ENCODE peak calls at places on chromosomes 11 and 22, in five cellular contexts. One of them, this sample, is unnamed.

GRCh38 chr22:49138250-49138790 is 689.4 kb downstream of the BRD1 start:
- DNase-seq in activated CD4-positive, alpha-beta T cell treated with anti-CD3 and anti-CD28 coated beads, Interleukin-2, amount 10 ng/mL, durations not matched to agents 24 days and 14 days: no peak
- DNase-seq in HCT116: no peak
- DNase-seq in spleen: no peak
- DNase-seq in cardiac muscle cell: no peak
- DNase-seq in this sample: no peak

GRCh38 chr22:39396156-39396796 is 3.3 kb upstream of the TAB1 start:
- DNase-seq in activated CD4-positive, alpha-beta T cell treated with anti-CD3 and anti-CD28 coated beads, Interleukin-2, amount 10 ng/mL, durations not matched to agents 24 days and 14 days: no peak
- DNase-seq in HCT116: no peak
- DNase-seq in spleen: no peak
- DNase-seq in cardiac muscle cell: no peak
- DNase-seq in this sample: no peak

GRCh38 chr22:37526376-37526775 is 7.2 kb upstream of the CARD10 start:
- DNase-seq in activated CD4-positive, alpha-beta T cell treated with anti-CD3 and anti-CD28 coated beads, Interleukin-2, amount 10 ng/mL, durations not matched to agents 24 days and 14 days: no peak
- DNase-seq in HCT116: no peak
- DNase-seq in spleen: no peak
- DNase-seq in cardiac muscle cell: no peak
- DNase-seq in this sample: no peak

GRCh38 chr22:17479129-17479528 is 84.2 kb upstream of the SLC25A18 start:
- DNase-seq in activated CD4-positive, alpha-beta T cell treated with anti-CD3 and anti-CD28 coated beads, Interleukin-2, amount 10 ng/mL, durations not matched to agents 24 days and 14 days: no peak
- DNase-seq in HCT116: no peak
- DNase-seq in spleen: no peak
- DNase-seq in cardiac muscle cell: no peak
- DNase-seq in this sample: no peak

GRCh38 chr11:61417670-61418069 is 12.1 kb downstream of the CPSF7 start:
- DNase-seq in activated CD4-positive, alpha-beta T cell treated with anti-CD3 and anti-CD28 coated beads, Interleukin-2, amount 10 ng/mL, durations not matched to agents 24 days and 14 days: no peak
- DNase-seq in HCT116: no peak
- DNase-seq in spleen: no peak
- DNase-seq in cardiac muscle cell: no peak
- DNase-seq in this sample: no peak

GRCh38 chr11:23944939-23945338 is 551.9 kb upstream of the LUZP2 start:
- DNase-seq in activated CD4-positive, alpha-beta T cell treated with anti-CD3 and anti-CD28 coated beads, Interleukin-2, amount 10 ng/mL, durations not matched to agents 24 days and 14 days: no peak
- DNase-seq in HCT116: no peak
- DNase-seq in spleen: no peak
- DNase-seq in cardiac muscle cell: no peak
- DNase-seq in this sample: no peak

GRCh38 chr22:44338183-44338812 is 25.5 kb upstream of the SHISAL1 start:
- DNase-seq in activated CD4-positive, alpha-beta T cell treated with anti-CD3 and anti-CD28 coated beads, Interleukin-2, amount 10 ng/mL, durations not matched to agents 24 days and 14 days: no peak
- DNase-seq in HCT116: no peak
- DNase-seq in spleen: no peak
- DNase-seq in cardiac muscle cell: no peak
- DNase-seq in this sample: no peak

GRCh38 chr11:33734441-33735165 is 1.6 kb downstream of the CD59 start:
- DNase-seq in activated CD4-positive, alpha-beta T cell treated with anti-CD3 and anti-CD28 coated beads, Interleukin-2, amount 10 ng/mL, durations not matched to agents 24 days and 14 days: no peak
- DNase-seq in HCT116: no peak
- DNase-seq in spleen: no peak
- DNase-seq in cardiac muscle cell: no peak
- DNase-seq in this sample: no peak

GRCh38 chr11:8249482-8249881 is 14.2 kb downstream of the LMO1 start:
- DNase-seq in activated CD4-positive, alpha-beta T cell treated with anti-CD3 and anti-CD28 coated beads, Interleukin-2, amount 10 ng/mL, durations not matched to agents 24 days and 14 days: no peak
- DNase-seq in HCT116: no peak
- DNase-seq in spleen: peak; percentile 22
- DNase-seq in cardiac muscle cell: no peak
- DNase-seq in this sample: no peak

GRCh38 chr11:76666408-76666807 is 4.1 kb downstream of the LRRC32 start:
- DNase-seq in activated CD4-positive, alpha-beta T cell treated with anti-CD3 and anti-CD28 coated beads, Interleukin-2, amount 10 ng/mL, durations not matched to agents 24 days and 14 days: no peak
- DNase-seq in HCT116: no peak
- DNase-seq in spleen: peak; percentile 89
- DNase-seq in cardiac muscle cell: peak; percentile 64
- DNase-seq in this sample: no peak

GRCh38 chr22:44329179-44329796 is 16.5 kb upstream of the SHISAL1 start:
- DNase-seq in activated CD4-positive, alpha-beta T cell treated with anti-CD3 and anti-CD28 coated beads, Interleukin-2, amount 10 ng/mL, durations not matched to agents 24 days and 14 days: peak; percentile 73
- DNase-seq in HCT116: no peak
- DNase-seq in spleen: no peak
- DNase-seq in cardiac muscle cell: no peak
- DNase-seq in this sample: no peak

GRCh38 chr11:28838741-28839140 is 730.6 kb downstream of the METTL15 start:
- DNase-seq in activated CD4-positive, alpha-beta T cell treated with anti-CD3 and anti-CD28 coated beads, Interleukin-2, amount 10 ng/mL, durations not matched to agents 24 days and 14 days: no peak
- DNase-seq in HCT116: no peak
- DNase-seq in spleen: no peak
- DNase-seq in cardiac muscle cell: no peak
- DNase-seq in this sample: no peak

GRCh38 chr11:20627026-20627425 is 27.6 kb downstream of the SLC6A5 start:
- DNase-seq in activated CD4-positive, alpha-beta T cell treated with anti-CD3 and anti-CD28 coated beads, Interleukin-2, amount 10 ng/mL, durations not matched to agents 24 days and 14 days: no peak
- DNase-seq in HCT116: no peak
- DNase-seq in spleen: no peak
- DNase-seq in cardiac muscle cell: no peak
- DNase-seq in this sample: no peak

GRCh38 chr11:34791725-34792124 is 124.5 kb downstream of the APIP start:
- DNase-seq in activated CD4-positive, alpha-beta T cell treated with anti-CD3 and anti-CD28 coated beads, Interleukin-2, amount 10 ng/mL, durations not matched to agents 24 days and 14 days: peak; percentile 53
- DNase-seq in HCT116: no peak
- DNase-seq in spleen: no peak
- DNase-seq in cardiac muscle cell: no peak
- DNase-seq in this sample: no peak

GRCh38 chr11:19864141-19865120 is 151.8 kb downstream of the NAV2 start:
- DNase-seq in activated CD4-positive, alpha-beta T cell treated with anti-CD3 and anti-CD28 coated beads, Interleukin-2, amount 10 ng/mL, durations not matched to agents 24 days and 14 days: no peak
- DNase-seq in HCT116: no peak
- DNase-seq in spleen: no peak
- DNase-seq in cardiac muscle cell: no peak
- DNase-seq in this sample: peak; percentile 70

GRCh38 chr11:101912823-101913284 is 2.0 kb upstream of the CEP126 start:
- DNase-seq in activated CD4-positive, alpha-beta T cell treated with anti-CD3 and anti-CD28 coated beads, Interleukin-2, amount 10 ng/mL, durations not matched to agents 24 days and 14 days: no peak
- DNase-seq in HCT116: no peak
- DNase-seq in spleen: no peak
- DNase-seq in cardiac muscle cell: no peak
- DNase-seq in this sample: peak; percentile 85

GRCh38 chr11:86793307-86793706 is 7.0 kb upstream of the PRSS23 start:
- DNase-seq in activated CD4-positive, alpha-beta T cell treated with anti-CD3 and anti-CD28 coated beads, Interleukin-2, amount 10 ng/mL, durations not matched to agents 24 days and 14 days: no peak
- DNase-seq in HCT116: no peak
- DNase-seq in spleen: no peak
- DNase-seq in cardiac muscle cell: no peak
- DNase-seq in this sample: no peak

GRCh38 chr11:47336595-47336994 is 15.9 kb downstream of the MYBPC3 start:
- DNase-seq in activated CD4-positive, alpha-beta T cell treated with anti-CD3 and anti-CD28 coated beads, Interleukin-2, amount 10 ng/mL, durations not matched to agents 24 days and 14 days: no peak
- DNase-seq in HCT116: no peak
- DNase-seq in spleen: no peak
- DNase-seq in cardiac muscle cell: no peak
- DNase-seq in this sample: no peak

GRCh38 chr11:122202951-122203456 is 87.0 kb upstream of the BLID start:
- DNase-seq in activated CD4-positive, alpha-beta T cell treated with anti-CD3 and anti-CD28 coated beads, Interleukin-2, amount 10 ng/mL, durations not matched to agents 24 days and 14 days: peak; percentile 80
- DNase-seq in HCT116: peak; percentile 81
- DNase-seq in spleen: peak; percentile 84
- DNase-seq in cardiac muscle cell: peak; percentile 74
- DNase-seq in this sample: no peak

GRCh38 chr11:23471878-23472277 is 611.6 kb upstream of the CCDC179 start:
- DNase-seq in activated CD4-positive, alpha-beta T cell treated with anti-CD3 and anti-CD28 coated beads, Interleukin-2, amount 10 ng/mL, durations not matched to agents 24 days and 14 days: no peak
- DNase-seq in HCT116: no peak
- DNase-seq in spleen: no peak
- DNase-seq in cardiac muscle cell: no peak
- DNase-seq in this sample: no peak

GRCh38 chr11:130673698-130674097 is 225.3 kb downstream of the ADAMTS15 start:
- DNase-seq in activated CD4-positive, alpha-beta T cell treated with anti-CD3 and anti-CD28 coated beads, Interleukin-2, amount 10 ng/mL, durations not matched to agents 24 days and 14 days: no peak
- DNase-seq in HCT116: no peak
- DNase-seq in spleen: no peak
- DNase-seq in cardiac muscle cell: peak; percentile 27
- DNase-seq in this sample: no peak

GRCh38 chr11:5891216-5891800 is 1.7 kb upstream of the OR52E5 start:
- DNase-seq in activated CD4-positive, alpha-beta T cell treated with anti-CD3 and anti-CD28 coated beads, Interleukin-2, amount 10 ng/mL, durations not matched to agents 24 days and 14 days: no peak
- DNase-seq in HCT116: no peak
- DNase-seq in spleen: no peak
- DNase-seq in cardiac muscle cell: no peak
- DNase-seq in this sample: no peak

GRCh38 chr11:132681971-132682370 is 850.3 kb downstream of the OPCML start:
- DNase-seq in activated CD4-positive, alpha-beta T cell treated with anti-CD3 and anti-CD28 coated beads, Interleukin-2, amount 10 ng/mL, durations not matched to agents 24 days and 14 days: no peak
- DNase-seq in HCT116: no peak
- DNase-seq in spleen: no peak
- DNase-seq in cardiac muscle cell: no peak
- DNase-seq in this sample: no peak

GRCh38 chr11:47340010-47340409 is 12.5 kb downstream of the MYBPC3 start:
- DNase-seq in activated CD4-positive, alpha-beta T cell treated with anti-CD3 and anti-CD28 coated beads, Interleukin-2, amount 10 ng/mL, durations not matched to agents 24 days and 14 days: no peak
- DNase-seq in HCT116: no peak
- DNase-seq in spleen: no peak
- DNase-seq in cardiac muscle cell: no peak
- DNase-seq in this sample: no peak

This sample was measured in glomerular endothelial cell.